ENCODE peak calls at places on chromosomes 1 and 21, in seven cellular contexts. One of them, this sample, is unnamed.

GRCh38 chr1:55506686-55507577 is 291.8 kb upstream of the USP24 start:
- DNase-seq in H1: no peak
- DNase-seq in trophoblast cell: no peak
- DNase-seq in mesendoderm: no peak
- DNase-seq in IMR-90: peak
- DNase-seq in H9: no peak
- DNase-seq in neuronal stem cell: no peak
- DNase-seq in this sample: no peak

GRCh38 chr1:174031099-174031498 is 8.9 kb upstream of the RC3H1 start:
- DNase-seq in H9: no peak
- DNase-seq in IMR-90: no peak
- DNase-seq in H1: no peak
- DNase-seq in mesendoderm: no peak
- DNase-seq in trophoblast cell: no peak
- DNase-seq in neuronal stem cell: no peak
- DNase-seq in this sample: no peak

GRCh38 chr1:177958092-177958491 is 11.8 kb downstream of the SEC16B start:
- DNase-seq in H1: no peak
- DNase-seq in IMR-90: no peak
- DNase-seq in trophoblast cell: no peak
- DNase-seq in H9: no peak
- DNase-seq in neuronal stem cell: no peak
- DNase-seq in mesendoderm: no peak
- DNase-seq in this sample: no peak

GRCh38 chr21:28393279-28393678 is 599.4 kb downstream of the LTN1 start:
- DNase-seq in H9: no peak
- DNase-seq in trophoblast cell: peak
- DNase-seq in neuronal stem cell: no peak
- DNase-seq in IMR-90: peak
- DNase-seq in H1: no peak
- DNase-seq in mesendoderm: no peak
- DNase-seq in this sample: no peak

GRCh38 chr1:21706151-21706835 is 37.1 kb upstream of the RAP1GAP start:
- DNase-seq in trophoblast cell: peak
- DNase-seq in mesendoderm: peak
- DNase-seq in IMR-90: peak
- DNase-seq in H1: no peak
- DNase-seq in H9: peak
- DNase-seq in neuronal stem cell: peak
- DNase-seq in this sample: peak

GRCh38 chr1:165169028-165169427 is 187.5 kb downstream of the LMX1A start:
- DNase-seq in mesendoderm: peak
- DNase-seq in H1: no peak
- DNase-seq in H9: no peak
- DNase-seq in trophoblast cell: peak
- DNase-seq in IMR-90: no peak
- DNase-seq in neuronal stem cell: no peak
- DNase-seq in this sample: no peak

GRCh38 chr1:151612506-151613274 is 840 bp downstream of the SNX27 start:
- DNase-seq in IMR-90: no peak
- DNase-seq in H9: peak
- DNase-seq in mesendoderm: peak
- DNase-seq in trophoblast cell: no peak
- DNase-seq in neuronal stem cell: no peak
- DNase-seq in H1: no peak
- DNase-seq in this sample: peak

GRCh38 chr1:170520601-170521000 is 11.4 kb upstream of the GORAB start:
- DNase-seq in trophoblast cell: no peak
- DNase-seq in H1: no peak
- DNase-seq in IMR-90: peak
- DNase-seq in H9: no peak
- DNase-seq in mesendoderm: no peak
- DNase-seq in neuronal stem cell: no peak
- DNase-seq in this sample: no peak

GRCh38 chr21:33046455-33046854 is 20.7 kb downstream of the OLIG2 start:
- DNase-seq in neuronal stem cell: no peak
- DNase-seq in H1: no peak
- DNase-seq in trophoblast cell: no peak
- DNase-seq in H9: no peak
- DNase-seq in IMR-90: no peak
- DNase-seq in mesendoderm: no peak
- DNase-seq in this sample: no peak

DNA sequence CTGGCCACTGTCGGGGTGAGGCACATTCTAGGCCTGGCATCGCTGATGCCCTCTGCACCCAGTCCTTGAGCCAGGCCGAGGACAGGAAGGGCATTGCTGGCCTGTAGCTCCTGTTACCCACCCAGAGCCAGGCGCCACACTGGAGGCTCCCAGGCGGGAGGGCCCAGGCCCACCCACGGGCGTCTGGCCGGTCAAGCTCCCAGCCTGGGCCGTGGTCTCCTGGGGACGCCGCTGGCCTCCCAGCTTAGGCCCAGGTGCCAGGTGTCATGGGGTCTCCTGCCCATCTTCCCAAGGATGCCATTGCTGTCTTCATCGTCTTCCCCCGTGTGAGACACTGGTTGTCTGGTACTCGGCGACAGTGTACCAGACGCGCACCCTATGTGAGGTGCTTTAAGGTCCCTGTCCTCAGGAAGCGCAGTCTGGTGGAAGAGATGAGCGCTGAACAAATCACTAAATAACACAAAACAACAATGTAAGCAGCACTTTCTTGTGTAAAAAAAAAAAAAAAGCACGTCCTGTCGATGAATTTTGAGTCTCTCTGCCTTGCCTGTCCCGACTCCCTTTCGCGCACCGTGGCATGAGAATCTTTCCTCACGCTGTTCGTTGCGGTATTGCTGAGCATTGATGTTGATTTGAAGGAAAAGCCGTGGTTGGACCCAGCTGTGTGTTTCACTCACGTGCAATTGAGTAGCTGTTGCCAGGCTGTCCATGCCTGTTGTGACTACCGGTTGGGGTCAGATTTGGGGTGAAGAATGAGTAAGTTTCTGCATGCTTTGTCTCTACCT is 27.0 kb upstream of the TRAPPC10 start:
- DNase-seq in mesendoderm: peak
- DNase-seq in H1: no peak
- DNase-seq in IMR-90: peak
- DNase-seq in H9: no peak
- DNase-seq in trophoblast cell: no peak
- DNase-seq in neuronal stem cell: no peak
- DNase-seq in this sample: peak
- H3K4me2 ChIP-seq in mesendoderm: peak
- H3K4me2 ChIP-seq in H1: peak
- H3K4me2 ChIP-seq in IMR-90: no peak
- H3K4me2 ChIP-seq in H9: peak
- H3K4me2 ChIP-seq in trophoblast cell: no peak
- H3K4me2 ChIP-seq in neuronal stem cell: no peak
- H3K4me2 ChIP-seq in this sample: no peak

GRCh38 chr1:115654125-115654524 is 12.4 kb downstream of the VANGL1 start:
- DNase-seq in neuronal stem cell: no peak
- DNase-seq in trophoblast cell: no peak
- DNase-seq in mesendoderm: no peak
- DNase-seq in H9: no peak
- DNase-seq in IMR-90: no peak
- DNase-seq in H1: no peak
- DNase-seq in this sample: no peak

GRCh38 chr1:115656461-115657077 is 14.8 kb downstream of the VANGL1 start:
- DNase-seq in IMR-90: no peak
- DNase-seq in trophoblast cell: no peak
- DNase-seq in neuronal stem cell: no peak
- DNase-seq in mesendoderm: no peak
- DNase-seq in H1: no peak
- DNase-seq in H9: no peak
- DNase-seq in this sample: no peak

GRCh38 chr1:115655916-115656315 is 14.1 kb downstream of the VANGL1 start:
- DNase-seq in trophoblast cell: no peak
- DNase-seq in IMR-90: no peak
- DNase-seq in H9: no peak
- DNase-seq in neuronal stem cell: no peak
- DNase-seq in H1: no peak
- DNase-seq in mesendoderm: no peak
- DNase-seq in this sample: no peak

GRCh38 chr1:115654663-115655306 is 13.0 kb downstream of the VANGL1 start:
- DNase-seq in IMR-90: peak
- DNase-seq in trophoblast cell: peak
- DNase-seq in neuronal stem cell: no peak
- DNase-seq in H9: peak
- DNase-seq in H1: no peak
- DNase-seq in mesendoderm: peak
- DNase-seq in this sample: peak

DNA sequence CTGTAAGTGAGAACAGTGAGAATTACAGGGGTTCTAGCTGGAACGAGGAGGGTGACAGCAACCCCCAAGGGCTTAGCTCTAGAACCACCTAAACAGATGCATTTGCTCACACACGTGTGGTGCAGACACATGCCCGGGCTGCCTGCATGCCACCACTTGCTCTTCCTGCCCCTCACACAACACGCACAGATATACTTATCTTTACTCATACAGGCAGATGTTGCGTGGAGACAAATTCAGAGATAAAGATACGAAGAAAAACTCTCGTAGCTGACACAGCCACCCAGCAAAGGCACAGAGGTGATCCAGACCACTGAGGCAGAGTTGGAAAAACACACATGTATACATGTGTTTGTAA is 13.5 kb downstream of the VANGL1 start:
- DNase-seq in trophoblast cell: peak
- DNase-seq in neuronal stem cell: no peak
- DNase-seq in IMR-90: no peak
- DNase-seq in mesendoderm: no peak
- DNase-seq in H1: no peak
- DNase-seq in H9: no peak
- DNase-seq in this sample: no peak
- H4K8ac ChIP-seq in trophoblast cell: no peak
- H4K8ac ChIP-seq in neuronal stem cell: no peak
- H4K8ac ChIP-seq in IMR-90: peak
- H4K8ac ChIP-seq in mesendoderm: peak
- H4K8ac ChIP-seq in H1: no peak
- H4K8ac ChIP-seq in H9: no peak
- H4K8ac ChIP-seq in this sample: peak

DNA sequence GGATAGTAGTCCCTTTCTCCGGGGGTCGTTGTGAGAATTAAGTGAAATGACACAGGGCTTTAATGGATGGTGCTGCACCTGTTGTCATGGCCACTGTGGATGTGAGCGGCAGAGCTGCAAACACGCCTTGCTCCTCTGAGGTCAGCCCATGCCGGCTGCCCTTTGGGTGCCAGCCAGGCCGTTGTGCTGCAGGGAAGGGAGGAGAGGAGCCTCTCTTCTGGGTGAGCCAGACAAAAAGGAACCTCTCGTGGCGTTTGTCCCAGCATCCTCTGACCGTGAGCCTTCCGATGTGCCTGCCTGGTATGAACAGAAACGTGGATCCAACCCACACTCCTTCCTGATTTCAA is 383.0 kb upstream of the VAMP3 start:
- DNase-seq in H9: peak
- DNase-seq in neuronal stem cell: no peak
- DNase-seq in IMR-90: no peak
- DNase-seq in trophoblast cell: no peak
- DNase-seq in H1: peak
- DNase-seq in mesendoderm: no peak
- DNase-seq in this sample: no peak
- H3K4me2 ChIP-seq in H9: no peak
- H3K4me2 ChIP-seq in neuronal stem cell: no peak
- H3K4me2 ChIP-seq in IMR-90: no peak
- H3K4me2 ChIP-seq in trophoblast cell: no peak
- H3K4me2 ChIP-seq in H1: no peak
- H3K4me2 ChIP-seq in mesendoderm: no peak
- H3K4me2 ChIP-seq in this sample: no peak

GRCh38 chr1:221192055-221192454 is 312.8 kb downstream of the HLX start:
- DNase-seq in IMR-90: no peak
- DNase-seq in H1: no peak
- DNase-seq in trophoblast cell: no peak
- DNase-seq in H9: no peak
- DNase-seq in neuronal stem cell: no peak
- DNase-seq in mesendoderm: no peak
- DNase-seq in this sample: no peak
- H4K8ac ChIP-seq in IMR-90: no peak
- H4K8ac ChIP-seq in H1: no peak
- H4K8ac ChIP-seq in trophoblast cell: no peak
- H4K8ac ChIP-seq in H9: no peak
- H4K8ac ChIP-seq in neuronal stem cell: no peak
- H4K8ac ChIP-seq in mesendoderm: no peak
- H4K8ac ChIP-seq in this sample: no peak

GRCh38 chr1:243287652-243288051 is 31.8 kb downstream of the SDCCAG8 start:
- DNase-seq in H1: no peak
- DNase-seq in mesendoderm: peak
- DNase-seq in IMR-90: peak
- DNase-seq in trophoblast cell: peak
- DNase-seq in neuronal stem cell: no peak
- DNase-seq in H9: no peak
- DNase-seq in this sample: peak
- H3K4me2 ChIP-seq in H1: no peak
- H3K4me2 ChIP-seq in mesendoderm: no peak
- H3K4me2 ChIP-seq in IMR-90: no peak
- H3K4me2 ChIP-seq in trophoblast cell: no peak
- H3K4me2 ChIP-seq in neuronal stem cell: no peak
- H3K4me2 ChIP-seq in H9: no peak
- H3K4me2 ChIP-seq in this sample: no peak

DNA sequence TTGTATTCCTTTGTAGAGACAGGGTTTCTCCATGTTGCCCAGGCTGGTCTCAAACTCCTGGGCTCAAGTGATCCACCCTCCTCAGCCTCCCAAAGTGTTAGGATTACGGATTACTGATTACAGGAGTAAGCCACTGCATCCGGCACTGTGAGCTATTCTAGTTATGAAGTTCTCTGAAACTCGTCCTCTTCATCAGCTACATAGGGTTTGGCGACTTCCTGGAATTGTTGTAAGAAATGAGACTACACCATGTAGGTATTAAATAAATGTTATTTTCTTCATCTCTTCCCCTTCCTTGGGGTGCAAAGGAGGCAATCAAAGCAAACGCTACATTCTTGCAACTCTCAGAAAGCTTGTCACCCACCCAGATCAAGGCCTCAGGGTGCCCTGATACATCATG is 131.2 kb upstream of the TIAM1 start:
- DNase-seq in H9: no peak
- DNase-seq in neuronal stem cell: no peak
- DNase-seq in mesendoderm: no peak
- DNase-seq in H1: no peak
- DNase-seq in trophoblast cell: no peak
- DNase-seq in IMR-90: no peak
- DNase-seq in this sample: no peak
- H4K8ac ChIP-seq in H9: no peak
- H4K8ac ChIP-seq in neuronal stem cell: no peak
- H4K8ac ChIP-seq in mesendoderm: no peak
- H4K8ac ChIP-seq in H1: no peak
- H4K8ac ChIP-seq in trophoblast cell: no peak
- H4K8ac ChIP-seq in IMR-90: no peak
- H4K8ac ChIP-seq in this sample: no peak

DNA sequence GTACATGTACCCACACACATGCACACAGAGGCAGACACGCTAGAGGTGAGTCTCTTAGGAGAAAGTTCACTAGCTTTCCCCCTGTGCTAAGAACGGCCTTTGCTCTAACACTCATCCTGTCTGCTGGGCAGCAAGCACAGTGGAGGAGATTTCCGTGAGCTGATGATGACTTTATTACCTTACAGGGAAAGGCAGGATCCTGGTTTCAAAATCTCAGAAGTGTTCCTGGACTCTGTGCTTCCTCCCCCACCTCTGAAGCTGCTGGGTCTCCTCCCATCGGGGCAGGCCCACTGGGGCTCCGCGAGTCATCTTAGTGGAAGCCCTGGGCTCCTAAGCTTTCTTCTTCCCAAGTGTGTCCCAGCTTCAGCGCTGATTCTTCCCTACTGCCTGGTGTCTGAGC is 2.7 kb downstream of the FAM3B start:
- DNase-seq in H9: no peak
- DNase-seq in IMR-90: no peak
- DNase-seq in neuronal stem cell: no peak
- DNase-seq in trophoblast cell: no peak
- DNase-seq in H1: no peak
- DNase-seq in mesendoderm: no peak
- DNase-seq in this sample: no peak
- H3K4me2 ChIP-seq in H9: no peak
- H3K4me2 ChIP-seq in IMR-90: no peak
- H3K4me2 ChIP-seq in neuronal stem cell: no peak
- H3K4me2 ChIP-seq in trophoblast cell: no peak
- H3K4me2 ChIP-seq in H1: no peak
- H3K4me2 ChIP-seq in mesendoderm: no peak
- H3K4me2 ChIP-seq in this sample: no peak